ENCODE peak calls at places on chromosome 18, in four cellular contexts. H is right lobe of liver, V is stomach, G is GM23338. N is an unnamed sample. For H3K4me1, the result is how much of the 10 kb centered on the place peaks cover.

GRCh38 chr18:68060871-68061270 is 544.4 kb upstream of the DSEL start:
- DNase-seq in V (no peak), G (no peak), H (no peak), N (no peak)

GRCh38 chr18:67428805-67429204 is 87.7 kb downstream of the DSEL start:
- DNase-seq in V (no peak), H (no peak), G (no peak), N (no peak)

GRCh38 chr18:2881490-2882195 is 34.8 kb downstream of the EMILIN2 start:
- DNase-seq in G (no peak), H (no peak), V (no peak), N (peak)

GRCh38 chr18:32460046-32460785 is 10.5 kb downstream of the GAREM1 start:
- DNase-seq in G (no peak), V (no peak), H (no peak), N (no peak)

GRCh38 chr18:12074734-12075133 is 18.9 kb upstream of the ANKRD62 start:
- DNase-seq in H (no peak), G (no peak), V (no peak), N (no peak)

GRCh38 chr18:36058674-36059073 is 8.7 kb downstream of the RPRD1A start:
- DNase-seq in V (no peak), G (no peak), H (no peak), N (no peak)

GRCh38 chr18:64037812-64038414 is 68.0 kb downstream of the SERPINB8 start:
- DNase-seq in H (no peak), V (no peak), G (peak), N (no peak)

GRCh38 chr18:4511166-4511565 is 56.1 kb upstream of the DLGAP1 start:
- DNase-seq in G (no peak), H (no peak), V (no peak), N (no peak)

GRCh38 chr18:68532328-68532885 is 182.5 kb downstream of the TMX3 start:
- DNase-seq in H (no peak), G (no peak), V (no peak), N (no peak)

GRCh38 chr18:45589559-45590041 is 25.7 kb upstream of the SLC14A2 start:
- DNase-seq in H (no peak), G (peak), V (no peak), N (peak)

GRCh38 chr18:78659748-78660147 is 319.9 kb upstream of the SALL3 start:
- DNase-seq in H (no peak), V (no peak), G (peak), N (no peak)

GRCh38 chr18:57352271-57352701 is at the start of gene ST8SIA3:
- DNase-seq in H (no peak), G (peak), V (no peak), N (no peak)

GRCh38 chr18:79804130-79804772 is 6.5 kb downstream of the KCNG2 start:
- DNase-seq in V (no peak), H (no peak), G (no peak), N (no peak)

GRCh38 chr18:49948975-49949374 is 135.6 kb upstream of the ACAA2 start:
- DNase-seq in V (no peak), G (no peak), H (no peak), N (no peak)

GRCh38 chr18:49949991-49950395 is 136.7 kb upstream of the ACAA2 start:
- DNase-seq in V (no peak), H (no peak), G (no peak), N (no peak)

DNA sequence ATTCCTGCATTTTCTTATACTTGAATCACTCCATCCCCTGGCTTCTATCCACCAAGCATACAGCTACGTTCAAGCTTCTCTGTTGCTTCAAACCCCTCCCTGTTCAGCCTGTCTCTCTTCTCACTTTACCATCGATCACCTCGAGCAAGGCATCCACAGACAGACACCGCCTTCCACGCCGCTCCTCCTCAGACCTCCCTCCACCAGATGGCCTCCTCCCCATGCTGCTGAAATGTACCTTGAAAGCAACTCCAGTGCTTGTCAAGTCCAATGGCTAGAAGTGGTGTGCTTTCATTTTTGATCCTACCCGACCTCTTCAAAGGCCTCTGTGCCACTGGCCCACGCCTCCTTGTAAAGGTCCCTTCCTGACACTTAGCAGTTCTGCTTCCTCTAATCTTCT is 131.3 kb upstream of the ACAA2 start:
- DNase-seq in V (no peak), H (no peak), G (peak), N (no peak)
- TF ChIP-seq CTCF in V (no peak), H (peak), G (peak), N (peak)

DNA sequence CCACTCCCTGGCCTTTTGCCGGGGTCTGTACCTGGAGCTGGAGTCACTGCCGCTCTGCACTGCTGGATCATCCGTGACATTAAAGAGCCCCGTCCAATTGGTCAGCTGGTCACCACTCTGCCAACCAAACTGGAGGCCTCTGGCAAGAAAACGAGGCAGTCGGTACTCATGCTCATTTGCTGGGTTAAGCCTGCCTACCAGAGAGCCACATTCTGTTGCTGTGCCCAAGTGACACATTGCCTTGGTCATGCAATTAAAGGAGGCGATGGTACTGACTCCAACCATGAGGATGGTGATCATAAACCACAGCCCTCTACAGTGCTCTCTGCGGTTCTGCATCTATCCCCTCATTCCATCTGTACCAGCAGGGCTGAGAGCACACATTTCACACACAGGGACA is 35.5 kb downstream of the ST8SIA5 start:
- DNase-seq in H (no peak), V (no peak), G (no peak), N (no peak)
- H3K4me1 ChIP-seq in H (under half), V (under half), G (under half), N (under half)

GRCh38 chr18:49175071-49175470 is 224.3 kb upstream of the SMAD7 start:
- DNase-seq in V (no peak), G (no peak), H (no peak), N (no peak)

GRCh38 chr18:49178736-49179135 is 228.0 kb upstream of the SMAD7 start:
- DNase-seq in V (peak), G (peak), H (peak), N (no peak)

GRCh38 chr18:49175476-49175875 is 224.7 kb upstream of the SMAD7 start:
- DNase-seq in H (no peak), G (no peak), V (no peak), N (no peak)

GRCh38 chr18:49177812-49178211 is 227.0 kb upstream of the SMAD7 start:
- DNase-seq in G (no peak), H (no peak), V (no peak), N (no peak)

DNA sequence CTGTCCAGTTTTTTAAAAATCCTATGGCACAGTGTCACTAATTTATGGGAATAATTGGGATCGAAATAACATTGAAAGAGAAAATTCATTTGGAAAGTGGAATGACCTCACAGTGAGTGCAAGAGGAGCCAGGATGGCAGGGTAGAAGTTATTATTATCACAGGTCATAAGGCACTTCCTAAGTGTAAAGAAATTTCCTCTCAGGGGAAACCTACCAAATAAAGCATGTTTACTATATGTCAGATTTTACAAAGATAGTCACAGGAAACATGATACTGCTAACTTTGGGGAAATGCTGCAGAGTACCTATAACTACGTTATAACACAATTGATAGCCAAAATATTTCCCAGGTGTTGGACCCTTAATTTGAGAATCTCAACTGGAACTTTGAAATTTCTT is 226.3 kb upstream of the SMAD7 start:
- DNase-seq in V (no peak), H (no peak), G (no peak), N (no peak)
- H3K27ac ChIP-seq in V (no peak), H (no peak), G (no peak), N (no peak)

DNA sequence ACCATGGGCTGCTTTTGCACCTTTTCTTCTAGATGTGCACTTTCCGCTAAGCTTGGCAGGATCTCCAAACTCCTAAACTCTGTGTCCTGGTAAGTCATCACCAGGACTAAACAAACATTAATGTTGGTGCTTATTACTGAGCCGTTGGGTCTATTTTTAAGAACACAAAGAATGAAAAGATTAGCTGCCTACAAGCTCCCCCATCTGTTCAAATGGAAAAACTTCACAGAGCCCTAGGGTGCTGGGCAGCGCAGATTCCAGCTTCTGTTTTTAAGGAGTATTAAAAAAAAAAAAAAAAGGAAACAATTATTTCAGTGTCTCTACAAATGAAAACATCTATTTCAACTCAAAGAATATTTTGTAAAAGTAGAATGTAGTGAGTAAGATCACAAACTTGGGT is 97.8 kb upstream of the AQP4 start:
- DNase-seq in G (peak), V (no peak), H (no peak), N (no peak)
- TF ChIP-seq CTCF in G (peak), V (no peak), H (peak), N (peak)

DNA sequence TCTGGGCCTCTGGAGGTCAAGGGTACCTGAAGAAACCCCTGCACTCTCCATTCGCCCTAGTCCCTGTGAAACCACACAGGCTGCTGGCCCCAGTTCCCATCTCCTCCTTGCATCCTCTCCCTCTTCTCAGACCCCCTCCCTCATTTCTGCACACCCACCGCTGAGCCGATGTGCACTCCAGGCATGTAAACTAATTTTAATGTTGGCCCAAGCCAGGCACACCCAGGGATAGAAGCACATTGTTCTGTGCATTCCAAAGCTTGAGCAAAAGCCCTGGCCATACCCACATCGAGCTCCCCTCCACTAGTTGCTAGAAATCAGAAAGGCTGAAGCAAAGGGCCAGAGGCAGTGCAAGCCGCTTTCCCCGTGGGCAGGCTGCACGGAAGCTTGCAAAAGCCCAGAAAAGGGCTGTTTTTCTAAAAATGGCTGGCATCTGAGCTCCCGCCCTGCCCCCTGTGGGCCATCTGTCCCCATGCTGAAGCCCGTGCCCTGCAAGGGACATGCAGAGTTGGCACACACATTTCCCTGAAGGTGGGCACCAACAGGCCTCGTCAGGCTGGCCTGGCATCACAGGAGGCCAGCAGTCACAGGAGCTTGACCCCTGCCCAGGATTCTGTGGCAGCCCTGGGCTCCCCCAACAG is 181.6 kb downstream of the SMAD7 start:
- DNase-seq in V (no peak), G (no peak), H (no peak), N (peak)
- H3K4me1 ChIP-seq in V (under half), G (under half), H (under half), N (half or more)

GRCh38 chr18:75071866-75072671 is 136.9 kb downstream of the PTGR3 start:
- DNase-seq in V (no peak), G (no peak), H (no peak), N (no peak)
- H3K27ac ChIP-seq in V (peak), G (no peak), H (no peak), N (no peak)

GRCh38 chr18:62399781-62400308 is 74.7 kb downstream of the TNFRSF11A start:
- DNase-seq in V (no peak), G (peak), H (no peak), N (no peak)
- TF ChIP-seq CTCF in V (no peak), G (peak), H (no peak), N (no peak)